ENCODE peak calls at places on chromosomes 4 and X, in six cellular contexts. L is iris pigment epithelial cell; Y is stimulated activated CD4-positive, alpha-beta T cell treated with anti-CD3 and anti-CD28 coated beads, Interleukin-15, amount 100 ng/mL, for 1 hour; G is fibroblast of the conjunctiva; Q is T-helper 1 cell; A is HTR-8/SVneo. B is an unnamed sample.

GRCh38 chr4:74623041-74623440 is 171.3 kb downstream of the BTC start:
- DNase-seq in Y (no peak), G (no peak), L (peak), A (no peak), Q (no peak), B (peak)

GRCh38 chrX:35733879-35734278 is 64.3 kb upstream of the MAGEB16 start:
- DNase-seq in Y (no peak), Q (no peak), G (no peak), L (no peak), A (no peak), B (no peak)

GRCh38 chr4:143667461-143667860 is 33.0 kb downstream of the FREM3 start:
- DNase-seq in G (peak), L (peak), Q (no peak), Y (no peak), A (no peak), B (no peak)

GRCh38 chr4:177339794-177340374 is 30.2 kb downstream of the NEIL3 start:
- DNase-seq in G (peak), A (peak), Y (no peak), L (peak), Q (no peak), B (peak)

GRCh38 chr4:1195894-1196401 is 23.6 kb upstream of the SPON2 start:
- DNase-seq in Q (no peak), L (no peak), Y (no peak), G (no peak), A (no peak), B (no peak)

GRCh38 chr4:10096201-10096975 is 20.2 kb downstream of the WDR1 start:
- DNase-seq in G (peak), Y (peak), A (peak), L (peak), Q (peak), B (peak)

GRCh38 chrX:68045008-68045577 is 388.2 kb downstream of the OPHN1 start:
- DNase-seq in Q (no peak), Y (no peak), A (no peak), L (peak), G (no peak), B (no peak)

GRCh38 chrX:9612146-9612505 is 147.3 kb downstream of the TBL1X start:
- DNase-seq in A (no peak), L (no peak), Y (no peak), Q (no peak), G (no peak), B (no peak)

GRCh38 chrX:17968367-17968766 is 107.3 kb upstream of the RAI2 start:
- DNase-seq in Y (no peak), Q (no peak), A (no peak), G (no peak), L (no peak), B (no peak)

GRCh38 chr4:89784686-89785227 is 52.2 kb downstream of the SNCA start:
- DNase-seq in Y (no peak), G (no peak), L (no peak), A (no peak), Q (no peak), B (no peak)

GRCh38 chrX:107530141-107530540 is 80.7 kb downstream of the FRMPD3 start:
- DNase-seq in L (no peak), A (no peak), Y (no peak), Q (no peak), G (no peak), B (no peak)

GRCh38 chr4:173192375-173193162 is 24.0 kb downstream of the GALNT7 start:
- DNase-seq in G (no peak), L (no peak), Y (no peak), Q (no peak), A (no peak), B (no peak)

GRCh38 chr4:182704903-182705302 is 212.3 kb downstream of the DCTD start:
- DNase-seq in G (no peak), L (no peak), Q (no peak), Y (no peak), A (no peak), B (no peak)

GRCh38 chrX:120315776-120316175 is 4.5 kb upstream of the TMEM255A start:
- DNase-seq in G (no peak), A (no peak), L (no peak), Y (no peak), Q (no peak), B (no peak)

GRCh38 chrX:17067534-17067933 is 121.1 kb downstream of the REPS2 start:
- DNase-seq in Q (no peak), Y (no peak), L (no peak), A (no peak), G (no peak), B (no peak)

GRCh38 chr4:1712216-1713002 is at the start of gene SLBP:
- DNase-seq in L (peak), Q (peak), A (peak), Y (peak), G (peak), B (peak)

GRCh38 chr4:3685081-3685645 is 81.0 kb upstream of the ADRA2C start:
- DNase-seq in L (no peak), A (no peak), G (no peak), Y (no peak), Q (no peak), B (no peak)

GRCh38 chrX:112867570-112867969 is 26.9 kb upstream of the AMOT start:
- DNase-seq in Y (no peak), G (no peak), A (no peak), L (no peak), Q (no peak), B (no peak)

GRCh38 chr4:153151535-153152452 is 52.4 kb upstream of the TRIM2 start:
- DNase-seq in G (no peak), A (no peak), Q (peak), L (peak), Y (no peak), B (no peak)

GRCh38 chr4:149980941-149981340 is 97.3 kb upstream of the DCLK2 start:
- DNase-seq in Q (peak), L (peak), G (peak), Y (no peak), A (peak), B (peak)

GRCh38 chr4:4343038-4343437 is 43.9 kb upstream of the NSG1 start:
- DNase-seq in A (no peak), G (no peak), Q (no peak), Y (no peak), L (no peak), B (no peak)

GRCh38 chr4:1992468-1993168 is 16.2 kb downstream of the NELFA start:
- DNase-seq in A (no peak), Y (no peak), G (no peak), Q (no peak), L (no peak), B (no peak)

GRCh38 chrX:17597836-17598434 is 139.4 kb upstream of the SCML1 start:
- DNase-seq in Q (no peak), L (peak), G (no peak), Y (no peak), A (no peak), B (no peak)